ENCODE peak calls at places on chromosomes 12 and 14, in nine cellular contexts. One of them, this sample, is unnamed. For H3K9me3, the result is how much of the 10 kb centered on the place peaks cover.

GRCh38 chr12:70648831-70649230 is 11.6 kb upstream of the PTPRB start:
- DNase-seq in stomach: no peak
- DNase-seq in H1: no peak
- DNase-seq in transverse colon: no peak
- DNase-seq in spleen: no peak
- DNase-seq in sigmoid colon: no peak
- DNase-seq in K562: no peak
- DNase-seq in HepG2: no peak
- DNase-seq in breast epithelium: no peak
- DNase-seq in this sample: no peak

GRCh38 chr12:11576104-11576503 is 73.4 kb upstream of the ETV6 start:
- DNase-seq in stomach: no peak
- DNase-seq in H1: no peak
- DNase-seq in transverse colon: no peak
- DNase-seq in spleen: no peak
- DNase-seq in sigmoid colon: peak
- DNase-seq in K562: no peak
- DNase-seq in HepG2: no peak
- DNase-seq in breast epithelium: peak
- DNase-seq in this sample: no peak

GRCh38 chr12:76470028-76470939 is 89.3 kb downstream of the OSBPL8 start:
- DNase-seq in stomach: no peak
- DNase-seq in H1: no peak
- DNase-seq in transverse colon: no peak
- DNase-seq in spleen: no peak
- DNase-seq in sigmoid colon: no peak
- DNase-seq in K562: peak
- DNase-seq in HepG2: no peak
- DNase-seq in breast epithelium: no peak
- DNase-seq in this sample: no peak

GRCh38 chr12:49810159-49810459 is 18.1 kb downstream of the NCKAP5L start:
- DNase-seq in stomach: no peak
- DNase-seq in H1: no peak
- DNase-seq in transverse colon: no peak
- DNase-seq in spleen: no peak
- DNase-seq in sigmoid colon: no peak
- DNase-seq in K562: no peak
- DNase-seq in HepG2: no peak
- DNase-seq in breast epithelium: no peak
- DNase-seq in this sample: no peak

GRCh38 chr14:75604979-75605825 is 26.8 kb downstream of the FLVCR2 start:
- DNase-seq in stomach: no peak
- DNase-seq in H1: no peak
- DNase-seq in transverse colon: no peak
- DNase-seq in spleen: no peak
- DNase-seq in sigmoid colon: no peak
- DNase-seq in K562: peak
- DNase-seq in HepG2: no peak
- DNase-seq in breast epithelium: no peak
- DNase-seq in this sample: no peak

GRCh38 chr12:122318607-122319311 is 52.5 kb upstream of the VPS33A start:
- DNase-seq in stomach: no peak
- DNase-seq in H1: no peak
- DNase-seq in transverse colon: no peak
- DNase-seq in spleen: no peak
- DNase-seq in sigmoid colon: no peak
- DNase-seq in K562: no peak
- DNase-seq in HepG2: no peak
- DNase-seq in breast epithelium: no peak
- DNase-seq in this sample: no peak

GRCh38 chr12:27491226-27491625 is 32.8 kb upstream of the PPFIBP1 start:
- DNase-seq in stomach: no peak
- DNase-seq in H1: no peak
- DNase-seq in transverse colon: no peak
- DNase-seq in spleen: no peak
- DNase-seq in sigmoid colon: no peak
- DNase-seq in K562: no peak
- DNase-seq in HepG2: no peak
- DNase-seq in breast epithelium: no peak
- DNase-seq in this sample: no peak

GRCh38 chr12:90065301-90065801 is 356.7 kb upstream of the ATP2B1 start:
- DNase-seq in stomach: no peak
- DNase-seq in H1: no peak
- DNase-seq in transverse colon: no peak
- DNase-seq in spleen: no peak
- DNase-seq in sigmoid colon: no peak
- DNase-seq in K562: no peak
- DNase-seq in HepG2: no peak
- DNase-seq in breast epithelium: no peak
- DNase-seq in this sample: no peak

DNA sequence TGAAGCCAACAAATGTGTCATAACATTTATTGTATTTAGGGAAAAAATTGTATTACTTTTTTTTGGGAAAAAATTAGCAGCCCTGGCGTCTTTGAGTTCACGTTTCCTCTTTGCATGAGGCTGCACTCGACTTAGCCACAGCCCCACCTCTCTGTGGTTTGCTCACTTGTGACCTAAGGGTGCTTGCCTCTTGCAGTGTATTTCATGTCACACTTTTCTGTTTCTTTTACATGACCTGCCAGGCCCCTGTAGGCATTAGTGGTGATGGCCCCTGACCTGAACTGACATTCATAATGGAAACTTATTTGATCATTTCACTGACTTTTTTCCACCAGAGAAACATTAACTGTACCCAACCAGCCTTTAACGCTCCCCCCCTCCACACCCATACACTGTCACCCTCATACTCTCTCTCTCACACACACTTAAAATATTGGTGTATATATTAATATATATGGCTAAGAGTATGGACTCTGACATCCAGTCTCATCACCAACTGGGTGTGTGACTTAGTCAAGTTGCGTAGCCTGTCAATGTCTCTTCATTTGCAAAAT is 122.9 kb downstream of the PRKCH start:
- DNase-seq in stomach: no peak
- DNase-seq in H1: no peak
- DNase-seq in transverse colon: peak
- DNase-seq in spleen: peak
- DNase-seq in sigmoid colon: no peak
- DNase-seq in K562: no peak
- DNase-seq in HepG2: no peak
- DNase-seq in breast epithelium: no peak
- DNase-seq in this sample: no peak
- TF ChIP-seq POLR2AphosphoS5 in stomach: no peak
- TF ChIP-seq POLR2AphosphoS5 in H1: no peak
- TF ChIP-seq POLR2AphosphoS5 in transverse colon: no peak
- TF ChIP-seq POLR2AphosphoS5 in spleen: no peak
- TF ChIP-seq POLR2AphosphoS5 in sigmoid colon: no peak
- TF ChIP-seq POLR2AphosphoS5 in K562: no peak
- TF ChIP-seq POLR2AphosphoS5 in HepG2: no peak
- TF ChIP-seq POLR2AphosphoS5 in breast epithelium: no peak
- TF ChIP-seq POLR2AphosphoS5 in this sample: no peak

DNA sequence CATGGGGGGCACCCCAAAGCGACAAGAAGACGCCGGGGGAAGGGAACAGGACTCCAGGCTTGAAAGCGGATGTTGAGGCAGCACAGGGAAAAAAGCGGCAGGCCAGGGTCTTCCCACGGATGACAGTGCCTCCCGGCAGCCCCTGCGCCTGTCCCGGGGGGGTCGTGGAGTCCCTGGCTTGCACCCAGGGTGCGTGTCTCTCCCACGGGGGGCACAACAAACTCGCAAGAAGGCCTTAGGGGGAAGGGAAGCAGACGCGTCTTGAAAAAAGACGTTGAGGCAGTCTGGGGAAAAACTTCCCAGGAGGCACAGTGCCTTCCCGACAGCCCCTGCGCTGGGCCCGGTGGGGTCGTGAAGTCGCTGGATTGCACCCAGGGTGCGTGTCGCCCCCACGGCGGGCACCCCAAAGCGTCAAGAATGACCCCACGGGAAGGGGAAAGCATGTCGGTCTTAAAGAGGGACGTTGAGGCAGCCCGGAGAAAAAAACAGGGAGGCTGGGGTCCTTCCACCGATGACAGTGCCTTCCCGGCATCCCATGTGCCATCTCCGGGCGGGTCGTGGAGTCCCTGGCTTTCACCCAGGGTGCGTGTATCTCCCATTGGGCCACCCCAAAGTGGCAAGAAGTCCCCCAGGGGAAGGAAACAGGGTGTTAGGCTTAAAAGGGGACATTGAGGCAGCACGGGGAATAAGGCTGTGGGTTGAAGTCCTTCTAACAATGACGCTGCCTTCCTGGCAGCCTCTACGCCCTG is 159.9 kb upstream of the ALG10B start:
- DNase-seq in stomach: no peak
- DNase-seq in H1: no peak
- DNase-seq in transverse colon: no peak
- DNase-seq in spleen: peak
- DNase-seq in sigmoid colon: no peak
- DNase-seq in K562: no peak
- DNase-seq in HepG2: no peak
- DNase-seq in breast epithelium: peak
- DNase-seq in this sample: no peak
- H3K9me3 ChIP-seq in stomach: under half
- H3K9me3 ChIP-seq in H1: half or more
- H3K9me3 ChIP-seq in transverse colon: under half
- H3K9me3 ChIP-seq in spleen: half or more
- H3K9me3 ChIP-seq in sigmoid colon: under half
- H3K9me3 ChIP-seq in K562: under half
- H3K9me3 ChIP-seq in HepG2: under half
- H3K9me3 ChIP-seq in breast epithelium: under half
- H3K9me3 ChIP-seq in this sample: under half

GRCh38 chr12:26123482-26123980 is 1.3 kb downstream of the BHLHE41 start:
- DNase-seq in stomach: no peak
- DNase-seq in H1: no peak
- DNase-seq in transverse colon: no peak
- DNase-seq in spleen: no peak
- DNase-seq in sigmoid colon: no peak
- DNase-seq in K562: no peak
- DNase-seq in HepG2: no peak
- DNase-seq in breast epithelium: no peak
- DNase-seq in this sample: no peak

GRCh38 chr12:26122681-26123481 is 2.0 kb downstream of the BHLHE41 start:
- DNase-seq in stomach: peak
- DNase-seq in H1: no peak
- DNase-seq in transverse colon: peak
- DNase-seq in spleen: peak
- DNase-seq in sigmoid colon: peak
- DNase-seq in K562: peak
- DNase-seq in HepG2: no peak
- DNase-seq in breast epithelium: peak
- DNase-seq in this sample: no peak

GRCh38 chr12:26126340-26127284 is 1.8 kb upstream of the BHLHE41 start:
- DNase-seq in stomach: peak
- DNase-seq in H1: no peak
- DNase-seq in transverse colon: peak
- DNase-seq in spleen: peak
- DNase-seq in sigmoid colon: peak
- DNase-seq in K562: peak
- DNase-seq in HepG2: peak
- DNase-seq in breast epithelium: peak
- DNase-seq in this sample: no peak

GRCh38 chr12:26125451-26126339 is 858 bp upstream of the BHLHE41 start:
- DNase-seq in stomach: peak
- DNase-seq in H1: no peak
- DNase-seq in transverse colon: peak
- DNase-seq in spleen: peak
- DNase-seq in sigmoid colon: peak
- DNase-seq in K562: no peak
- DNase-seq in HepG2: peak
- DNase-seq in breast epithelium: peak
- DNase-seq in this sample: no peak

DNA sequence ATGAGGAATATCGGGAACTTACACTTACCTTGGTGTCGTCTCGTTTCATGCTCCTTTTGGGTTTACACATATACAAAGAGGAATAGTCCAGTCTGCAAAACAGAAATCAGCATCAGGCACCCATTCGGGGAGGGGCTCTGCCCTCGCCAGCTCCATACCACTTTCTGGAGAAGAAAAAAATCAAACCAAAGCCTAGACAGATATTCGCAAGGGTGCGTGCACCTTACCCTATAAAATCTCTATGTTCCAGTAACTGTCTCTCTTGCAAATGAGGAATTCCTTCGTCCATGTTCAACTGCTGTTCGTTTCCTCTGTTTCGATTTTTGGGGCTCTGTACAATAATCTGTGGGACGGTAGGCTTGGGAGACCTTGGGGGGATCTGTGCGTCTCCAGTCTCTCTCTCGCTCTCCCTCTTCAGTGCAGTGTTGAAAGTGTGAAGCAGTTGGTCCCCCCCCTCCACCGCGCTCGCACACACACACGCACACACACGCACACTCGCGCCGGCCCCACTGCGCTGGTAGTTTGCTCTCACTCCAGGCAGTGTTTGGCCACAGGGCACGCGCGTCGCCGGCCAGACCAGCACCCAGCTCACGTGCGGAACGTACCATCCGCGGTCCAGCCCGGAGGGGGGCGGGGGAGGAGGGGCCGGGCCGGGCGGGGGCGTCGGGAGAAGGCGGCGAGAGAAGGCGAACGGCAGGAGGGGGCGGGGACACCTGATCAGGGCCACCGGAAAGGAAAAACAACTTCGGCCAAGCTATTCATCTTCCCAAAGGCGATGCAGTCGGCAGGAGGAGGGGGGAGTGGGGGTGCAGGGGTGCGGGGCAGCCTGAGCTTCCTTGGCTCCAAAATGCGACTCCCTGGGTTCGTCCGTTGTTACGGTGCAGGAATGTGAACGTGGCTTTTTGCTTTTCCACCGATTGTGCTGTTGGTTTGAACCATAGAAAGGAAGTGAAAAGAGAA is at the start of gene BHLHE41:
- DNase-seq in stomach: peak
- DNase-seq in H1: no peak
- DNase-seq in transverse colon: peak
- DNase-seq in spleen: peak
- DNase-seq in sigmoid colon: peak
- DNase-seq in K562: no peak
- DNase-seq in HepG2: no peak
- DNase-seq in breast epithelium: peak
- DNase-seq in this sample: no peak
- TF ChIP-seq POLR2AphosphoS5 in stomach: peak
- TF ChIP-seq POLR2AphosphoS5 in H1: no peak
- TF ChIP-seq POLR2AphosphoS5 in transverse colon: peak
- TF ChIP-seq POLR2AphosphoS5 in spleen: peak
- TF ChIP-seq POLR2AphosphoS5 in sigmoid colon: peak
- TF ChIP-seq POLR2AphosphoS5 in K562: no peak
- TF ChIP-seq POLR2AphosphoS5 in HepG2: no peak
- TF ChIP-seq POLR2AphosphoS5 in breast epithelium: peak
- TF ChIP-seq POLR2AphosphoS5 in this sample: peak

GRCh38 chr12:34390846-34391700 is 368.8 kb downstream of the ALG10 start:
- DNase-seq in stomach: no peak
- DNase-seq in H1: no peak
- DNase-seq in transverse colon: no peak
- DNase-seq in spleen: peak
- DNase-seq in sigmoid colon: peak
- DNase-seq in K562: no peak
- DNase-seq in HepG2: no peak
- DNase-seq in breast epithelium: no peak
- DNase-seq in this sample: no peak

GRCh38 chr12:34390171-34390841 is 368.0 kb downstream of the ALG10 start:
- DNase-seq in stomach: no peak
- DNase-seq in H1: no peak
- DNase-seq in transverse colon: no peak
- DNase-seq in spleen: peak
- DNase-seq in sigmoid colon: peak
- DNase-seq in K562: no peak
- DNase-seq in HepG2: no peak
- DNase-seq in breast epithelium: no peak
- DNase-seq in this sample: peak

GRCh38 chr12:34393086-34393820 is 371.0 kb downstream of the ALG10 start:
- DNase-seq in stomach: peak
- DNase-seq in H1: no peak
- DNase-seq in transverse colon: no peak
- DNase-seq in spleen: peak
- DNase-seq in sigmoid colon: peak
- DNase-seq in K562: peak
- DNase-seq in HepG2: no peak
- DNase-seq in breast epithelium: no peak
- DNase-seq in this sample: peak

GRCh38 chr12:34392741-34393085 is 370.4 kb downstream of the ALG10 start:
- DNase-seq in stomach: peak
- DNase-seq in H1: no peak
- DNase-seq in transverse colon: no peak
- DNase-seq in spleen: peak
- DNase-seq in sigmoid colon: peak
- DNase-seq in K562: no peak
- DNase-seq in HepG2: no peak
- DNase-seq in breast epithelium: no peak
- DNase-seq in this sample: peak

DNA sequence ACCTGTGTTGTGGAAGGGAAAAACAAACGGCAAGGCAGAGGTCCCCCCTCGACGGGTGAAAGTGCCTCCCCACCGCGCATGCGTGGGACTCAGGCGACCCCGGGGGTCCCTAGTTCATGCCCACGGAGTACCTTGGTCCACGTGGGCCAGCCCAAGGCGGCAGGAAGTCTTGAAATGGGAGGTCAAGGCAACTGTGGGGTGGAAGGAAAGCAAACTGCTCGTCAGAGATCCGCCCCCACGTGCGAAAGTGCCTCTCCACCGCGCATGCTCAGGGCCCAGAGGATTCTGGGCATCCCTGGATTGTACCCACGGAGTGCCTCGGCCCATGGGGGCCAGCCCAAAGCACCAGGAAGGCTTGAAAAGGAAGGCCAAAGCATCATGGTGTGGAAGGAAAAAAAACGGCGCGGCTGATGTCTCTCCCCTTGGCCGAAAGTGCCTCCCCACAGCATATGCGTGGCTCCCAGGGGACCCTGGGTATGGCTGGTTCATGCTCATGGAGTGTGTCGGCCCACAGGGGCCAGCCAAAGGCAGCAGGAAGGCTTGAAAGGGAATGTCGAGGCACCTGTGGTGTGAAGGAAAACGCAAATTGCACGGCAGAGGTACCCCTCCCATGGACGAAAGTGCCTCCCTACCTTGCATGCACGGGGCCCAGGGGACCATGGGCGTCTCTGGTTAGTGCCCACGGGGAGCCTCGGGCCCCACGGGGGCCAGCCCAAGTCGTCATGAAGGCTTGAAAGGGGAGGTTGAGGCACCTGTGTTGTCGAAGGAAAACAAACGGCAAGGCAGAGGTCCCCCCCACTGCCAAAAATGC is 369.7 kb downstream of the ALG10 start:
- DNase-seq in stomach: peak
- DNase-seq in H1: no peak
- DNase-seq in transverse colon: no peak
- DNase-seq in spleen: peak
- DNase-seq in sigmoid colon: peak
- DNase-seq in K562: peak
- DNase-seq in HepG2: no peak
- DNase-seq in breast epithelium: no peak
- DNase-seq in this sample: peak
- H3K9me3 ChIP-seq in stomach: half or more
- H3K9me3 ChIP-seq in H1: half or more
- H3K9me3 ChIP-seq in transverse colon: under half
- H3K9me3 ChIP-seq in spleen: half or more
- H3K9me3 ChIP-seq in sigmoid colon: under half
- H3K9me3 ChIP-seq in K562: under half
- H3K9me3 ChIP-seq in HepG2: under half
- H3K9me3 ChIP-seq in breast epithelium: half or more
- H3K9me3 ChIP-seq in this sample: under half